ENCODE peak calls at places on chromosomes 7 and 10, in ten cellular contexts. M is fibroblast of mammary gland; N is IMR-90; V is tibial artery; I is mucosa of descending colon; D is prostate gland; H is CD8-positive, alpha-beta T cell; Y is bronchial epithelial cell; E is lower lobe of right lung; J is ascending aorta. K is an unnamed sample.

GRCh38 chr10:29535778-29536459 is 98.9 kb downstream of the SVIL start:
- DNase-seq in H (no peak), J (no peak), N (no peak), D (no peak), V (no peak), M (no peak), I (no peak), Y (peak; percentile 33), E (peak; percentile 72), K (no peak)

GRCh38 chr7:124412531-124412930 is 353.1 kb downstream of the GPR37 start:
- DNase-seq in J (no peak), D (no peak), N (no peak), M (no peak), Y (no peak), E (no peak), V (no peak), H (no peak), I (no peak), K (no peak)

GRCh38 chr10:80498039-80498832 is 39.5 kb upstream of the SH2D4B start:
- DNase-seq in D (no peak), N (no peak), I (no peak), J (peak; percentile 53), M (no peak), E (no peak), H (no peak), Y (no peak), V (no peak), K (no peak)

GRCh38 chr10:108490931-108491330 is 1326.4 kb upstream of the SORCS1 start:
- DNase-seq in D (no peak), I (no peak), J (no peak), M (no peak), E (no peak), Y (no peak), N (no peak), V (no peak), H (no peak), K (no peak)

GRCh38 chr10:113022265-113022664 is 72.2 kb downstream of the TCF7L2 start:
- DNase-seq in E (no peak), N (no peak), M (no peak), J (no peak), Y (no peak), H (no peak), V (no peak), I (no peak), D (no peak), K (no peak)

GRCh38 chr10:100482181-100482833 is 19.5 kb downstream of the WNT8B start:
- DNase-seq in J (peak; percentile 74), M (peak; percentile 70), D (peak; percentile 66), Y (peak; percentile 49), I (peak; percentile 81), H (peak; percentile 71), E (peak; percentile 84), N (peak; percentile 74), V (peak; percentile 48), K (no peak)

GRCh38 chr7:149827089-149827981 is 10.8 kb upstream of the ZNF862 start:
- DNase-seq in H (no peak), M (no peak), E (peak; percentile 39), D (no peak), N (no peak), V (no peak), I (peak; percentile 44), Y (no peak), J (no peak), K (no peak)

GRCh38 chr7:25726180-25726579 is 425.8 kb upstream of the NFE2L3 start:
- DNase-seq in H (no peak), D (no peak), I (no peak), N (no peak), Y (no peak), V (no peak), J (no peak), M (no peak), E (no peak), K (no peak)

GRCh38 chr7:144019457-144019856 is 19.3 kb downstream of the OR6B1 start:
- DNase-seq in I (no peak), V (peak; percentile 30), E (no peak), H (no peak), N (peak; percentile 91), D (no peak), Y (peak; percentile 59), M (peak; percentile 77), J (no peak), K (no peak)

GRCh38 chr7:43265139-43265538 is 152.7 kb downstream of the HECW1 start:
- DNase-seq in I (no peak), H (no peak), J (no peak), Y (no peak), E (no peak), D (no peak), M (no peak), N (no peak), V (no peak), K (no peak)
- TF ChIP-seq CTCF in I (no peak), H (no peak), J (no peak), Y (no peak), E (no peak), D (no peak), M (no peak), N (no peak), V (no peak), K (no peak)

GRCh38 chr7:156772725-156773124 is 120.3 kb downstream of the LMBR1 start:
- DNase-seq in D (no peak), N (no peak), V (no peak), I (no peak), Y (no peak), M (no peak), H (no peak), E (no peak), J (no peak), K (no peak)
- H3K4me3 ChIP-seq in D (no peak overlapping the region), N (no peak overlapping the region), V (no peak overlapping the region), I (no peak overlapping the region), Y (no peak overlapping the region), M (no peak overlapping the region), H (no peak overlapping the region), E (no peak overlapping the region), J (no peak overlapping the region), K (no peak overlapping the region)

DNA sequence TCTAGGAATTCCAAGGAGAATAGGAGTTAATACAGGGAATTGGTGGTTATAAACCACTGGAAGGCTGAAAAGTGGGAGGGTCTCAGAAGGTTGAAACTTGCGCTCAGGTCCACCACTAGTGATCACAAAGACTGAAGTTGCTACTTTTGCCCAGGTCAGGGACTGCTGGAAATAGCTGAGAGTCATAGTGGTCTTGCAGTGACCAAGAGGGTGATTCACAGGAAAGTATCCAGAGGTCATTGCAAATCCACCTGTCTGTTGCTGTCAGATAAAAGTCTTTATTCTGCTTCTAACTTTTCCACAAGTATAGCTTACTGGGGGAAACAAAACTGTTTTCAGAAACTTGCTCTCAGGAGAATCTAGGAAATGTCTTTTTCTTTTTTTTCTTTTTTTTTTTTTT is 211.5 kb upstream of the PRSS1 start:
- DNase-seq in D (no peak), I (no peak), H (no peak), M (no peak), Y (no peak), V (no peak), J (no peak), N (no peak), E (no peak), K (no peak)
- TF ChIP-seq CTCF in D (no peak), I (no peak), H (no peak), M (no peak), Y (no peak), V (no peak), J (no peak), N (no peak), E (no peak), K (no peak)

DNA sequence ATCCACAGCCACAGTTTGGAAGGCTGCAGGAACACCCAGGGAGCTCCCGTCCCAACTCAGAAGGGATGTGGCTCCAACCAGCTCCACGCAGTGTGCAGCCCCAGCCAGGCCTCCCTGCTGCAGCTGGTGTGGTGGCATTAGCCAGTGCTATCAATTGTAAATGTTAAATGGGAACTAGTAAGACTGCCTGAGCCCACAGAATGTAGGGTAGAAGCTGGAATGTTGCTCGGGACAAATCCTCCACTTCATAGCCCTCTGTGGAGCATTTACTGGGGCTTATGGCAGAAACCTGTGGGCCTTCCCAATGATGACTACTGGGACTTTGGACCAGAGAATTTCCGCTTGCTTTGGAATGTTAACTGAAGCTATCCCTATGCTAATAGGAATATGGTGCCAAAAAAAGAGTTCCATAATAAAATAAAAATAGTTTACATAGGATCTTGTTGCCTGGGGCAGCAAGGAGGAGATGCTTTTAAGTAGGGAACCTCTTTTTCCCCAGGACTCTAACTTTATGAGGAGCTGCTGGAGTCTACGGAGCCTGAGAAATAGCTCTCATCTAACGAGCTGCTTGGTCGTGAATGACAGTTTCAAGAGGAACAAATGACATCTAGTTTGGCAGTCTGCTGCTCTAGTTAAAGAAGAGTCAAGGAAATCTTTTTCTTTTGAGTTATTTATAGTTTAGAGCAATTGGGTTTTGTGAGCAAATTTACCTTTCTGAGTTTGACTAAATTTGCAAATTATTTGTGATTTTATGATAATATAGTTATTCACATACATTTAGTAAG is 5.8 kb upstream of the DYNC2I1 start:
- DNase-seq in D (no peak), Y (no peak), H (no peak), N (no peak), J (no peak), I (no peak), M (no peak), E (no peak), V (no peak), K (no peak)
- H3K4me3 ChIP-seq in D (no peak overlapping the region), Y (no peak overlapping the region), H (no peak overlapping the region), N (no peak overlapping the region), J (no peak overlapping the region), I (no peak overlapping the region), M (no peak overlapping the region), E (no peak overlapping the region), V (no peak overlapping the region), K (no peak overlapping the region)